ENCODE peak calls at places on chromosome 5, in seven cellular contexts. M, V, P, E, Z, K and C are unnamed samples.

GRCh38 chr5:133806847-133807246 is 161.6 kb downstream of the C5orf15 start:
- DNase-seq in M (no peak), V (no peak), P (no peak), E (no peak), Z (no peak), K (no peak), C (no peak)

GRCh38 chr5:89733772-89734171 is 675.8 kb downstream of the CETN3 start:
- DNase-seq in M (no peak), V (no peak), P (no peak), E (no peak), Z (no peak), K (no peak), C (no peak)

GRCh38 chr5:26737763-26738162 is 300.6 kb downstream of the CDH9 start:
- DNase-seq in M (no peak), V (no peak), P (no peak), E (no peak), Z (no peak), K (no peak), C (no peak)

GRCh38 chr5:43729846-43730478 is 127.0 kb downstream of the NNT start:
- DNase-seq in M (no peak), V (no peak), P (no peak), E (no peak), Z (no peak), K (peak), C (no peak)

GRCh38 chr5:37889612-37890317 is 49.9 kb upstream of the GDNF start:
- DNase-seq in M (no peak), V (no peak), P (no peak), E (peak), Z (no peak), K (peak), C (peak)

GRCh38 chr5:175681045-175681974 is 23.4 kb downstream of the HRH2 start:
- DNase-seq in M (peak), V (no peak), P (no peak), E (no peak), Z (no peak), K (no peak), C (no peak)

GRCh38 chr5:94043311-94043710 is 301.9 kb upstream of the POU5F2 start:
- DNase-seq in M (no peak), V (no peak), P (no peak), E (no peak), Z (no peak), K (no peak), C (no peak)

GRCh38 chr5:76547242-76547890 is 75.8 kb downstream of the F2RL2 start:
- DNase-seq in M (no peak), V (no peak), P (no peak), E (no peak), Z (no peak), K (no peak), C (no peak)

GRCh38 chr5:134135091-134135655 is 20.7 kb downstream of the TCF7 start:
- DNase-seq in M (peak), V (peak), P (peak), E (no peak), Z (no peak), K (no peak), C (no peak)

GRCh38 chr5:81826128-81826527 is 75.2 kb upstream of the SSBP2 start:
- DNase-seq in M (no peak), V (no peak), P (no peak), E (no peak), Z (no peak), K (no peak), C (no peak)
- TF ChIP-seq CTCF in M (no peak), V (no peak), P (no peak), E (peak), Z (no peak), K (peak), C (no peak)

DNA sequence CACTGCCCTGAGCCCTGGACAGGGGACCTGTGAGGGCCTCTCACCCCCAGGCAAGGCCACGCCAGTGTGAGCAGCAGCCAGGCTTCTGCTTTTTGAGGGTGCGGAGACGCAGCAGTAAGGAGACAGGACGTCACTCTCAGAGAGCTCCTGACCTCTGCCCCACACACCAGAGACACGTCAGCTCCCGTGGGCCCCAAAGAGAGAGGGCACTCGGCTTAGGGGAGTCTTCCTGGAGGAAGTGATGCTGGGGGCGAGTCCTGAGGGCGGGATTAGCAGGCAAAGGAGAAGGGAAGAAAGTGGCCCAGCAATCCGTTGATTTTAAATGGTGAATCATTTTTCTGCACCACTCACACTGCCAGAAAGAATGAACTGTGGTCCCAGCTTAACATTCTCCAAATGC is 24.0 kb upstream of the SLC9A3 start:
- DNase-seq in M (peak), V (peak), P (no peak), E (no peak), Z (no peak), K (no peak), C (peak)
- TF ChIP-seq CTCF in M (no peak), V (no peak), P (no peak), E (no peak), Z (no peak), K (no peak), C (no peak)

DNA sequence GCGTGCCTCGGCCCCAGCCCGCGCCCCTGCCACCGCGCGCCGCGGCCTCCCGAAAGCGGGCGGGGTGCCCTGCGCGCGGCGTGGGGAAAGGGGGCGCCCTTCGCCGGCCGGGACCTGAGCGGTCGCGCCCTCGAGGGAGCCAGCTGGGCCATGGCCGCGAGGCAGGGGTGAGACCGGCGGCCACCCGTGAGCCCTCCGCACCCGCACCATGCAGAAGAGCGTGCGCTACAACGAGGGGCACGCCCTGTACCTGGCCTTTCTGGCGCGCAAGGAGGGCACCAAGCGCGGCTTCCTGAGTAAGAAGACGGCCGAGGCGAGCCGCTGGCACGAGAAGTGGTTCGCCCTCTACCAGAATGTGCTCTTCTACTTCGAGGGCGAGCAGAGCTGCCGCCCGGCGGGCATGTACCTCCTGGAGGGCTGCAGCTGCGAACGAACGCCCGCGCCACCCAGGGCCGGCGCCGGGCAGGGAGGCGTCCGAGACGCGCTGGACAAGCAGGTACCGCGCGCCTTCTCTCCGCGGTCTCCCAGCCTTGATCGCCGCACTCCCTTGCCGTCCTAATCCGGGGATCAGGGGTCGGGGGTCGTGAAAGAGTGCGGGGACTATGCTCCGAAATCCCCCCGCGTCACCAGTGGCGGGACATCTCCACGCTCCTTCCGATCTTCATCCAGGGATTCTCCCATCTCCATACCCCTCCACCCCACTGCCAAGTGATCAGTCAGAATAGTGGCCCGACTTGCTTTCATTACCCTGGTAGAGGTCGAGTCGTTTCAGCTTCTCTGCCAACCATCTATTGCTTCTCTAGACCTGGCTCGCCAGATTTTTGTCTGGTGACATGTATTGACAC is 590 bp downstream of the RASGRF2 start:
- DNase-seq in M (no peak), V (no peak), P (no peak), E (no peak), Z (peak), K (peak), C (no peak)
- TF ChIP-seq CTCF in M (peak), V (no peak), P (no peak), E (no peak), Z (peak), K (peak), C (no peak)

DNA sequence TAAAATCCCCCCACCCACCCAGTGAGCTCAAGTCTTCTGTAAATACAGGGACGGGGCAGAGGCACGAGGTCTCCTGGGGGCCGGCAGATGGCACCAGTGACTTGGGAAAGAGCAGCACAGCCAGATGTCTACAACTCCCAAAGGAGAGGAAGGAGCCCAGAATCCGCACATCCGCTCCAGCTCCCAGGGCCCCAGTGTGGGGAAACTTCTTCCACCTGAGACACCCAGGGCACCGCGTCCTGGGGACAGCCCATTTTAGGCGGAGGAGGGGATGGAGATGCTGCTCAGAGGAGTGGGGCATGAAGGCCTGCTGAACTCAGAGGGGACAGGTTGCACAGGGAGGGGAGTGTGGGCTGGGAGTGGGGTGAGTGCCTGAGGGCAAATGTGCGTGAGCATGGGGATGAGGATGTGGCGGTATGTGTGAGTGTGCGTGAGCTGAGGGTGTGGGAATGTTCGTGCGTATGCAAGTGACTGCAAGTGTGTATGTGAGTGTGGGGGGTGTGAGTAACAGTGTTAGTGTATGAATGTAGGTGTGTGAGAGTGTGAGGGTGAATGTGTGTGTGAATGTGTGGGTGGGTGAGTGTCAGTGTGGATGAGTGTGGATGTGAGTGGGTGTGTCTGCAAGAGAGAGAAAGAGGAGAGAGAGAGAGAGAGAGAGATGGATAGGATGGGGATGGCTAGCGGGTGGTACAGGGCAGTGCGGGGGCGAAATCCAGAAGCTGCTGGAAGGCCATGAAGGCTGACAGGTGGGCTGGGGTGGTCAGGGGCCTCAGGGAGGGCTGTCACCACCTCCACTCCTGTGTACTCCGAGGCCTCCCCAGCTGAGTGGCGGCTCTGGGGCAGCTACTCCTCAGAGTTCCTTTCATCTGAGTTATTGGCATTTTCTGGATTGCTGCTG is 63.5 kb downstream of the DUSP1 start:
- DNase-seq in M (peak), V (no peak), P (no peak), E (peak), Z (no peak), K (peak), C (peak)
- TF ChIP-seq CTCF in M (peak), V (no peak), P (no peak), E (peak), Z (peak), K (peak), C (peak)